ENCODE peak calls at places on chromosome X, in seven cellular contexts. H, S, U, D, T, A and W are unnamed samples.

GRCh38 chrX:41377624-41378023 is 43.7 kb downstream of the DDX3X start:
- DNase-seq in H (no peak), A (no peak), U (no peak), S (no peak), D (no peak), T (no peak), W (no peak)

GRCh38 chrX:82813671-82814078 is 694.4 kb upstream of the POU3F4 start:
- DNase-seq in H (no peak), A (peak), T (no peak), D (no peak), U (peak), S (no peak), W (peak)

GRCh38 chrX:21374163-21374993 is at the start of gene CNKSR2:
- DNase-seq in U (no peak), D (peak), S (peak), A (no peak), T (no peak), H (no peak), W (no peak)

GRCh38 chrX:24371391-24371972 is 11.0 kb downstream of the SUPT20HL1 start:
- DNase-seq in U (peak), T (no peak), H (peak), S (no peak), A (peak), D (peak), W (no peak)

GRCh38 chrX:110021180-110022022 is 18.5 kb downstream of the TMEM164 start:
- DNase-seq in T (no peak), D (no peak), A (no peak), H (no peak), U (no peak), S (no peak), W (no peak)

GRCh38 chrX:119228506-119229290 is 7.4 kb upstream of the PGRMC1 start:
- DNase-seq in A (no peak), H (no peak), D (no peak), U (peak), S (no peak), T (no peak), W (peak)

GRCh38 chrX:64169988-64170387 is 35.5 kb downstream of the AMER1 start:
- DNase-seq in T (no peak), A (no peak), S (no peak), D (no peak), H (no peak), U (no peak), W (no peak)

GRCh38 chrX:153640736-153641574 is 6.0 kb upstream of the DUSP9 start:
- DNase-seq in D (no peak), T (no peak), S (peak), H (no peak), A (no peak), U (no peak), W (no peak)

GRCh38 chrX:85444613-85445012 is 65.1 kb upstream of the POF1B start:
- DNase-seq in T (no peak), S (no peak), H (no peak), U (no peak), A (no peak), D (no peak), W (no peak)

GRCh38 chrX:130162094-130162493 is 3.5 kb downstream of the AIFM1 start:
- DNase-seq in A (no peak), S (no peak), U (no peak), H (no peak), T (no peak), D (no peak), W (no peak)
- H3K4me3 ChIP-seq in A (no peak), S (no peak), U (no peak), H (no peak), T (no peak), D (no peak), W (no peak)

GRCh38 chrX:2703991-2704369 is 12.9 kb downstream of the CD99 start:
- DNase-seq in H (peak), U (no peak), T (no peak), S (no peak), A (no peak), D (peak), W (no peak)
- TF ChIP-seq CTCF in H (peak), U (no peak), T (no peak), S (no peak), A (no peak), D (no peak), W (no peak)

GRCh38 chrX:48541140-48541814 is 1.8 kb downstream of the TBC1D25 start:
- DNase-seq in D (no peak), S (no peak), U (no peak), H (no peak), A (no peak), T (no peak), W (no peak)

GRCh38 chrX:48540480-48540879 is 966 bp downstream of the TBC1D25 start:
- DNase-seq in H (no peak), D (no peak), T (no peak), U (no peak), A (no peak), S (no peak), W (no peak)

GRCh38 chrX:48539345-48540014 is at the start of gene TBC1D25:
- DNase-seq in U (peak), T (peak), D (peak), H (peak), A (peak), S (peak), W (peak)

GRCh38 chrX:48540015-48540350 is 469 bp downstream of the TBC1D25 start:
- DNase-seq in H (peak), T (no peak), D (no peak), S (no peak), U (no peak), A (peak), W (no peak)

DNA sequence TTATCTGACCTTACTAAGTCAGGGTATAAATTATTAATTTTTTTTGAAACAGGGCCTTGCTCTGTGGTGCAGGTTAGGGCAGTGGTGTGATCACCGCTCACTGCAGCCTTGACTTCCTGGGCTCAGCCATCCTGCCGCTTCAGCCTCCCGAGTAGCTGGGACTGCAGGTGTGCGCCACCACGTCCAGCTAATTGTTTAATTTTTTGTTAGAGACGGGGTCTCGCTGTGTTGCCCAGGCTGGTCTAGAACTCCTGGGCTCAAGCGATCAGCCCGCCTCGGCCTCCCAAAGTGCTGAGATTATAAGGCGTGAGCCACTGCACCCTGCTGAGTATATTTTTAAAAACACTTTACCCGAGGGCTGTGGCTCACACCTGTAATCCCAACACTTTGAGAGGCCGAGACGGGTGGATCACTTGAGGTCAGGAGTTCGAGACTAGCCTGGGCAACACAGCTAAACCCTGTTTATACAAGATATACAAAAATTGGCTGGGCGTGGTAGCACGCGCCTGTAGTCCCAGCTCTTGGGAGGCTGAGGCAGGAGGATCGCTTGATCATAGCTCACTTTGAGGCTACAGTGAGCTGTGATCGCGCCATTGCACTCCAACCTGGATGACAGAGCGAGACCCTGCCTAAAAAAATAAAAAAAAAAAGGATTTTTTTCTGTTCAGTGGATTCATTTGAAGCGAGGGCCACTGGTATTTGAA is 721 bp upstream of the TBC1D25 start:
- DNase-seq in D (no peak), S (no peak), U (no peak), T (no peak), A (no peak), H (no peak), W (no peak)
- H3K4me3 ChIP-seq in D (peak), S (no peak), U (peak), T (peak), A (no peak), H (no peak), W (peak)

DNA sequence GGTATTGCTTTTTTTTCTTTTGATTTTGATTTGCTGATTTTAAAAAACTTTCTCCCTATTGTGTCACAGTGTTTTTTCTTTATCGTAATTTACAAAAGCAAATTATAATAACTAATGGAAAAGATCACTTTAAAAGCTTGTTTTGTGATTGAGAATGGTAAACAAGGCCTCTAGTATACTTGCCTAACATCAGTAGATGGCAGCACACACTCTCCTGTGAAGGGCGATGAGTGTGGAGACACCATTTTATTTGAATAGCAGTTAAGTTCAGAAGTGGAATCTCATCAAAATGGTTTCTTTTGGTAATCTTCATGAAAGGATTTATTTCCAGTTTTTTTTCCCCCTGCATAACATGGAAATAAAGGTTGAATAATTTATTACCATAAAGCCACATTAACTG is 72.3 kb downstream of the PAK3 start:
- DNase-seq in D (no peak), A (no peak), T (no peak), U (no peak), H (no peak), S (no peak), W (no peak)
- TF ChIP-seq CTCF in D (no peak), A (peak), T (no peak), U (no peak), H (no peak), S (peak), W (peak)

GRCh38 chrX:39165185-39165584 is 363.9 kb downstream of the MID1IP1 start:
- DNase-seq in D (no peak), T (no peak), S (no peak), H (no peak), U (no peak), A (no peak), W (no peak)

GRCh38 chrX:39163585-39163984 is 362.3 kb downstream of the MID1IP1 start:
- DNase-seq in U (no peak), T (peak), H (no peak), S (no peak), D (no peak), A (no peak), W (no peak)

GRCh38 chrX:39161856-39162255 is 360.6 kb downstream of the MID1IP1 start:
- DNase-seq in D (no peak), U (no peak), S (no peak), H (no peak), A (no peak), T (no peak), W (no peak)

GRCh38 chrX:39164212-39164611 is 363.0 kb downstream of the MID1IP1 start:
- DNase-seq in U (no peak), S (no peak), D (no peak), T (peak), A (no peak), H (no peak), W (no peak)

GRCh38 chrX:39162322-39162721 is 361.1 kb downstream of the MID1IP1 start:
- DNase-seq in D (no peak), U (no peak), H (peak), S (peak), T (peak), A (no peak), W (no peak)
- H3K4me3 ChIP-seq in D (peak), U (no peak), H (no peak), S (no peak), T (peak), A (no peak), W (no peak)

GRCh38 chrX:19007011-19007410 is 23.1 kb upstream of the PHKA2 start:
- DNase-seq in A (no peak), S (no peak), U (no peak), T (no peak), H (no peak), D (no peak), W (no peak)

GRCh38 chrX:19003756-19004155 is 19.8 kb upstream of the PHKA2 start:
- DNase-seq in A (no peak), H (no peak), T (no peak), U (no peak), D (no peak), S (no peak), W (no peak)

GRCh38 chrX:19007868-19008267 is 24.0 kb upstream of the PHKA2 start:
- DNase-seq in A (no peak), S (no peak), T (no peak), U (no peak), H (no peak), D (no peak), W (no peak)

GRCh38 chrX:19005909-19006308 is 22.0 kb upstream of the PHKA2 start:
- DNase-seq in D (no peak), A (no peak), S (no peak), U (no peak), T (no peak), H (no peak), W (no peak)
- TF ChIP-seq CTCF in D (no peak), A (peak), S (no peak), U (no peak), T (no peak), H (peak), W (peak)

GRCh38 chrX:14672611-14673172 is 143.4 kb downstream of the GLRA2 start:
- DNase-seq in A (no peak), U (peak), H (no peak), D (no peak), T (no peak), S (no peak), W (no peak)

GRCh38 chrX:14673764-14674163 is 144.4 kb downstream of the GLRA2 start:
- DNase-seq in T (no peak), D (no peak), A (peak), S (no peak), H (peak), U (peak), W (peak)

GRCh38 chrX:14673236-14673635 is 143.9 kb downstream of the GLRA2 start:
- DNase-seq in D (no peak), T (no peak), A (no peak), H (no peak), U (no peak), S (no peak), W (no peak)

GRCh38 chrX:14675500-14675899 is 146.2 kb downstream of the GLRA2 start:
- DNase-seq in S (no peak), U (no peak), T (no peak), D (no peak), H (no peak), A (no peak), W (no peak)

GRCh38 chrX:14670819-14671218 is 141.5 kb downstream of the GLRA2 start:
- DNase-seq in D (no peak), T (no peak), S (no peak), A (no peak), H (no peak), U (no peak), W (no peak)
- H3K4me3 ChIP-seq in D (no peak), T (no peak), S (no peak), A (no peak), H (no peak), U (no peak), W (no peak)